ENCODE peak calls at places on chromosomes 1 and 21, in ten cellular contexts. D, Y, B, Z, W, M, S, K, F and J are unnamed samples.

GRCh38 chr1:84859866-84860265 is 33.1 kb downstream of the LPAR3 start:
- DNase-seq in D (no peak), Y (no peak), B (no peak), Z (no peak), W (no peak), M (no peak), S (no peak), K (no peak), F (no peak), J (peak; percentile 50)

GRCh38 chr1:155124503-155125463 is 2.9 kb upstream of the EFNA1 start:
- DNase-seq in D (no peak), Y (no peak), B (no peak), Z (peak; percentile 40), W (no peak), M (peak; percentile 52), S (no peak), K (no peak), F (no peak), J (no peak)

GRCh38 chr1:38334930-38335592 is 288.5 kb upstream of the POU3F1 start:
- DNase-seq in D (no peak), Y (no peak), B (no peak), Z (no peak), W (no peak), M (no peak), S (no peak), K (no peak), F (no peak), J (no peak)

GRCh38 chr1:117106478-117106877 is 15.1 kb downstream of the TRIM45 start:
- DNase-seq in D (no peak), Y (peak; percentile 39), B (no peak), Z (no peak), W (no peak), M (no peak), S (no peak), K (no peak), F (no peak), J (peak; percentile 44)

GRCh38 chr1:237025358-237026074 is 16.5 kb upstream of the RYR2 start:
- DNase-seq in D (no peak), Y (no peak), B (no peak), Z (no peak), W (no peak), M (no peak), S (no peak), K (no peak), F (no peak), J (no peak)

GRCh38 chr1:209048961-209049669 is 534.4 kb upstream of the CAMK1G start:
- DNase-seq in D (no peak), Y (no peak), B (no peak), Z (no peak), W (no peak), M (peak; percentile 38), S (no peak), K (peak; percentile 56), F (no peak), J (no peak)

GRCh38 chr1:90835172-90835660 is 118.1 kb upstream of the BARHL2 start:
- DNase-seq in D (no peak), Y (no peak), B (no peak), Z (peak; percentile 65), W (no peak), M (no peak), S (no peak), K (peak; percentile 4), F (no peak), J (no peak)

GRCh38 chr21:38244885-38245869 is 11.6 kb upstream of the KCNJ15 start:
- DNase-seq in D (peak; percentile 95), Y (peak; percentile 100), B (no peak), Z (no peak), W (no peak), M (peak; percentile 99), S (no peak), K (peak; percentile 99), F (no peak), J (peak; percentile 99)

GRCh38 chr1:208455821-208456220 is 211.6 kb upstream of the PLXNA2 start:
- DNase-seq in D (no peak), Y (peak; percentile 3), B (no peak), Z (peak; percentile 35), W (no peak), M (peak; percentile 12), S (no peak), K (peak; percentile 25), F (no peak), J (peak; percentile 9)

GRCh38 chr21:42156690-42157605 is 62.0 kb upstream of the ABCG1 start:
- DNase-seq in D (peak; percentile 19), Y (no peak), B (no peak), Z (peak; percentile 27), W (peak; percentile 40), M (no peak), S (no peak), K (no peak), F (no peak), J (no peak)

DNA sequence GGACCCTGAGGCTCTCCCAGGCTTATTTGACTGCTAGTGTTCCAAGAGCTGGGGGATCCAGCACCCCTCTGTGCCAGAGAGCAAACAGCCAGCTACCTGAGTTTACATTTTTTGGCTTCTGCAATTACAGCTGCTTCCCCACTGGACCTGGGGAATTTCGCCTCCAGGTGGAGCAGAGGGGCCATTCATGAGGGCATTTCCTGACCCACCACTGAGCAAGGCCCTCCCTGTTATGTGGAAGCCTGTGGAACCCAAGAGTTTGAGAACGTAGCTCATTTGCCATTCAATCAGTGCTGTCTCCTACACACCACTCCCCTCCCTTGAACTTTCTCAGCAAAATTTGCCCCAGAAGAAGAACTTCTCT is 42.7 kb upstream of the TMEM51 start:
- DNase-seq in D (no peak), Y (no peak), B (no peak), Z (no peak), W (no peak), M (no peak), S (no peak), K (no peak), F (no peak), J (no peak)
- TF ChIP-seq CTCF in D (no peak), Y (no peak), B (no peak), Z (peak; percentile 16), W (no peak), M (no peak), S (no peak), K (no peak), F (no peak), J (no peak)

DNA sequence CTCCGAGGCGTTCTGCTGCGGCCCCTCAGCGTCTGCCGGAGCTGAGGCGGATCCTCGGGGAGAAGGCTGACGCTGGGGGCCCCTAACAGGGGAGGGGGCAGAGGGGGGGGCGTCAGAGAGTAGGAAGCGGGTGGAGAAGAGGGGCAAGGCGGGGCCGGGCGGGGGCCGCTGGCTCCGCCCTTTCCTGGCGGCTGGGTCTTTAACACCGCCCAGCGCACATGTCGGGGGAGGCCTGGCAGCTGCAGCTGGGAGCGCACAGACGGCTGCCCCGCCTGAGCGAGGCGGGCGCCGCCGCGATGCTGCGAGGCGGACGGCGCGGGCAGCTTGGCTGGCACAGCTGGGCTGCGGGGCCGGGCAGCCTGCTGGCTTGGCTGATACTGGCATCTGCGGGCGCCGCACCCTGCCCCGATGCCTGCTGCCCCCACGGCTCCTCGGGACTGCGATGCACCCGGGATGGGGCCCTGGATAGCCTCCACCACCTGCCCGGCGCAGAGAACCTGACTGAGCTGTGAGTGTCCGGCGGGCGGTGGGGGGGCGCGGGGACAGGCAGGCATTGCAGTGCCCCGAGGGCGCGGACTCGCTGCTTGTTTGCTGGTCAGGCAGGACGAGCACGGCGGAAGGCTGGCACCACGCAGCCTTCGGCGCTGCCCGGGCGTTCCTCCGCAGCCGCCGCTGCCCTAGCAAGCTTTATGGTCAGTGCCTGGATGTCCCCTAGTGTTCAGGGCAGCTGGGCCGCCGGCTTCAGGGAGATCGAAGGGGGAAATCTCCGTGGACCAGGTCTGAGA is at the start of gene NTRK1:
- DNase-seq in D (peak; percentile 29), Y (no peak), B (no peak), Z (peak; percentile 83), W (peak; percentile 21), M (no peak), S (no peak), K (peak; percentile 10), F (peak; percentile 36), J (no peak)
- H3K4me3 ChIP-seq in D (peak within 1 kb of the TSS; percentile 54), Y (peak within 1 kb of the TSS; percentile 0), B (peak within 1 kb of the TSS; percentile 35), Z (peak within 1 kb of the TSS; percentile 52), W (peak within 1 kb of the TSS; percentile 5), M (peak within 1 kb of the TSS; percentile 34), S (peak within 1 kb of the TSS; percentile 20), K (peak within 1 kb of the TSS; percentile 49), F (peak within 1 kb of the TSS; percentile 14), J (peak within 1 kb of the TSS; percentile 35)

GRCh38 chr1:58704616-58705021 is 4.8 kb upstream of the MYSM1 start:
- DNase-seq in D (no peak), Y (no peak), B (no peak), Z (no peak), W (no peak), M (no peak), S (no peak), K (no peak), F (no peak), J (no peak)

GRCh38 chr1:58708166-58708565 is 8.3 kb upstream of the MYSM1 start:
- DNase-seq in D (no peak), Y (no peak), B (no peak), Z (no peak), W (no peak), M (no peak), S (no peak), K (no peak), F (no peak), J (no peak)

GRCh38 chr1:58713841-58714240 is 14.0 kb upstream of the MYSM1 start:
- DNase-seq in D (no peak), Y (no peak), B (no peak), Z (no peak), W (no peak), M (no peak), S (no peak), K (no peak), F (no peak), J (no peak)

GRCh38 chr1:58710190-58710589 is 10.3 kb upstream of the MYSM1 start:
- DNase-seq in D (no peak), Y (no peak), B (no peak), Z (no peak), W (no peak), M (no peak), S (no peak), K (no peak), F (no peak), J (no peak)

DNA sequence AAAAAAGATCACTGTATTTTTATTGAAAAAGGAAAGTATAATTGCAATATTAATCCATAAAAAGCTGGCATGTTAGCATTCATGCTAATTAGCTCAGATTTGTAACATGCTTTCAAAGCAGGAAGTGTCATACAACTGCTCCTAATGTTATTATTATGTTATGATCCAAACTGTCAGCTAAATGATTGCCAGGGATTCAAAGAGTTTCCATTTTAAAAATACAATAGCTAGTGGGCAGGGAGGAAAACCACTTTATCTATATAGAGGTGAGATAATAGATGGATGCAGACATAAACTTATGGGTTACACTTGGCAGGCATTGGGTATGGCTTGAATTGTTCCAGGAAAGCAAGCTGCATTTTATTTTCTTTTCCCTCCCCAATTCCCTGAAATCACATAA is 9.7 kb upstream of the MYSM1 start:
- DNase-seq in D (no peak), Y (no peak), B (no peak), Z (no peak), W (no peak), M (no peak), S (no peak), K (no peak), F (no peak), J (no peak)
- TF ChIP-seq CTCF in D (no peak), Y (no peak), B (no peak), Z (no peak), W (no peak), M (no peak), S (no peak), K (no peak), F (no peak), J (no peak)

DNA sequence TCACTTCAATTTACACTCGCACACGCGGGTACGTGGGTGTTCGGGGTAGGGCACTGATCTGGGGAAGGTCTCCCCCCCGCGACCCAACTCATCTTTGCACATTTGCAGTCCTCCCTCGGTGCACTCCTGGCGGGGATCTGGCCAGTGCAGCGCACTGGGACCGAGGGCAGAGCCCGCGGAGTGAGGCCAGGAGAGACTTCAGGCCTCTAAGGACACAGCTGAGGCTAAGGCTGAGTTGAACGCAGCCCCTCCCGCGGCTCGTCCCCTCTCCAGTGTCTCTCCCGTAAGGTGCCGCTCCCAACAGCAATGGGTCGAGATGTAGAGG is 939 bp upstream of the NCAM2 start:
- DNase-seq in D (no peak), Y (no peak), B (no peak), Z (peak; percentile 52), W (no peak), M (no peak), S (no peak), K (no peak), F (no peak), J (no peak)
- H3K4me3 ChIP-seq in D (peak overlapping the region; percentile 53), Y (peak overlapping the region; percentile 4), B (peak overlapping the region; percentile 43), Z (peak overlapping the region; percentile 88), W (peak overlapping the region; percentile 86), M (peak overlapping the region; percentile 61), S (peak overlapping the region; percentile 60), K (peak overlapping the region; percentile 59), F (peak overlapping the region; percentile 42), J (peak overlapping the region; percentile 69)